ENCODE peak calls at places on chromosomes 7 and 10, in four cellular contexts. U, D, K and W are unnamed samples.

GRCh38 chr7:157009778-157010587 is 480 bp downstream of the MNX1 start:
- DNase-seq in U (no peak), K (peak; percentile 72), D (no peak), W (no peak)

GRCh38 chr7:106737202-106737562 is 76.2 kb upstream of the CCDC71L start:
- DNase-seq in K (no peak), U (no peak), D (no peak), W (no peak)

GRCh38 chr7:19754521-19755116 is 18.8 kb downstream of the TMEM196 start:
- DNase-seq in U (no peak), K (no peak), D (no peak), W (no peak)

GRCh38 chr10:23191764-23192395 is at the start of gene PTF1A:
- DNase-seq in K (no peak), U (no peak), D (no peak), W (no peak)

GRCh38 chr7:31108097-31108657 is 56.1 kb downstream of the ADCYAP1R1 start:
- DNase-seq in D (no peak), K (no peak), U (no peak), W (no peak)

GRCh38 chr7:99030951-99031350 is 113.0 kb downstream of the SMURF1 start:
- DNase-seq in D (peak; percentile 69), K (no peak), U (no peak), W (no peak)

GRCh38 chr7:151051108-151051507 is 2.8 kb downstream of the ASIC3 start:
- DNase-seq in U (peak; percentile 69), K (no peak), D (no peak), W (peak; percentile 59)

GRCh38 chr10:1609596-1609995 is 127.7 kb downstream of the ADARB2 start:
- DNase-seq in D (no peak), K (no peak), U (no peak), W (no peak)

GRCh38 chr7:100607111-100607510 is 4.9 kb downstream of the PCOLCE start:
- DNase-seq in D (no peak), K (no peak), U (no peak), W (no peak)

GRCh38 chr7:30845426-30846135 is 66.1 kb upstream of the AQP1 start:
- DNase-seq in U (peak; percentile 53), D (peak; percentile 71), K (peak; percentile 65), W (peak; percentile 90)

GRCh38 chr7:149731207-149731955 is 42.0 kb downstream of the ZNF467 start:
- DNase-seq in U (no peak), K (peak; percentile 70), D (peak; percentile 14), W (no peak)

GRCh38 chr7:124840435-124840834 is 74.8 kb upstream of the GPR37 start:
- DNase-seq in U (no peak), D (no peak), K (no peak), W (no peak)

GRCh38 chr7:27175005-27175625 is 995 bp upstream of the HOXA10 start:
- DNase-seq in D (peak; percentile 37), K (peak; percentile 34), U (no peak), W (peak; percentile 16)

GRCh38 chr10:22325272-22325947 is 4.5 kb downstream of the BMI1 start:
- DNase-seq in D (peak; percentile 55), K (peak; percentile 93), U (peak; percentile 77), W (no peak)

GRCh38 chr7:79286181-79286580 is 167.3 kb downstream of the MAGI2 start:
- DNase-seq in D (no peak), K (no peak), U (no peak), W (no peak)

GRCh38 chr10:61825617-61826016 is 75.9 kb upstream of the ARID5B start:
- DNase-seq in D (no peak), U (no peak), K (no peak), W (no peak)

GRCh38 chr7:131249483-131249882 is 78.2 kb upstream of the MKLN1 start:
- DNase-seq in D (no peak), K (no peak), U (no peak), W (no peak)

GRCh38 chr7:131250331-131250730 is 77.3 kb upstream of the MKLN1 start:
- DNase-seq in U (no peak), K (no peak), D (no peak), W (no peak)

GRCh38 chr7:131251371-131251770 is 76.3 kb upstream of the MKLN1 start:
- DNase-seq in U (no peak), K (no peak), D (no peak), W (no peak)

GRCh38 chr7:131252976-131253375 is 74.7 kb upstream of the MKLN1 start:
- DNase-seq in U (no peak), K (no peak), D (no peak), W (no peak)

GRCh38 chr7:131249003-131249402 is 78.7 kb upstream of the MKLN1 start:
- DNase-seq in K (no peak), U (peak; percentile 27), D (peak; percentile 83), W (peak; percentile 50)
- H3K27ac ChIP-seq in K (no peak overlapping the region), U (no peak overlapping the region), D (no peak overlapping the region), W (no peak overlapping the region)

GRCh38 chr10:102410427-102411073 is 8.0 kb downstream of the PSD start:
- DNase-seq in D (no peak), K (no peak), U (no peak), W (peak; percentile 39)

GRCh38 chr10:102409604-102410426 is 8.8 kb downstream of the PSD start:
- DNase-seq in D (no peak), U (no peak), K (no peak), W (no peak)

GRCh38 chr10:102408081-102408727 is 10.4 kb downstream of the PSD start:
- DNase-seq in K (no peak), D (no peak), U (no peak), W (no peak)

GRCh38 chr10:102407641-102407943 is 11.0 kb downstream of the PSD start:
- DNase-seq in U (no peak), K (no peak), D (no peak), W (no peak)

GRCh38 chr10:102408728-102409603 is 9.6 kb downstream of the PSD start:
- DNase-seq in U (no peak), D (no peak), K (peak; percentile 82), W (peak; percentile 90)
- H3K27ac ChIP-seq in U (no peak overlapping the region), D (no peak overlapping the region), K (peak overlapping the region; percentile 36), W (peak overlapping the region; percentile 79)

GRCh38 chr7:71558806-71559205 is 426.9 kb downstream of the GALNT17 start:
- DNase-seq in D (no peak), K (no peak), U (no peak), W (no peak)
- H3K27ac ChIP-seq in D (no peak overlapping the region), K (no peak overlapping the region), U (no peak overlapping the region), W (no peak overlapping the region)

DNA sequence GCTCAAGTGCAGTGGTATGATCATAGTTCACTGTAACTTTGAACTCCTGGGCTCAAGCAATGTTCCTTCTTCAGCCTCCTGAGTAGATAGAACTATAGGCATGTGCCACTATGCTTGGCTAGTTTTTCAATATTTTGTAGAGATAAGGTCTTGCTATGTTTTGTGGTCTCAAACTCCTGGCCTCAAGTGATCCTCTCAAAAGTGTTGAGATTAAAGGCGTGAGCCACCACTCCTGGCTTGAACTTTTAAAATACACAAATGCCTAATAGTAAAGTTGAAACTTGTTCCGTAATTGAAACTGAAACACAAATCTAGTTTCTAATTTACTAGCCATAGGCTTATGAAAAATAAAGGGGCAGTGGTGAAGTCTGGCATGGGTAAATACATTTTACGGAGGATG is 65.7 kb downstream of the AP3M1 start:
- DNase-seq in U (no peak), D (no peak), K (no peak), W (no peak)
- H3K27ac ChIP-seq in U (no peak overlapping the region), D (no peak overlapping the region), K (no peak overlapping the region), W (no peak overlapping the region)

GRCh38 chr10:129467346-129468119 is 492 bp downstream of the MGMT start:
- DNase-seq in U (no peak), D (no peak), K (no peak), W (no peak)

GRCh38 chr10:129468187-129468586 is 1.1 kb downstream of the MGMT start:
- DNase-seq in K (peak; percentile 64), D (no peak), U (no peak), W (no peak)

GRCh38 chr10:129464251-129464650 is 2.8 kb upstream of the MGMT start:
- DNase-seq in U (no peak), K (peak; percentile 70), D (no peak), W (no peak)

GRCh38 chr10:129466703-129467345 is at the start of gene MGMT:
- DNase-seq in U (peak; percentile 98), D (peak; percentile 95), K (peak; percentile 99), W (peak; percentile 89)

DNA sequence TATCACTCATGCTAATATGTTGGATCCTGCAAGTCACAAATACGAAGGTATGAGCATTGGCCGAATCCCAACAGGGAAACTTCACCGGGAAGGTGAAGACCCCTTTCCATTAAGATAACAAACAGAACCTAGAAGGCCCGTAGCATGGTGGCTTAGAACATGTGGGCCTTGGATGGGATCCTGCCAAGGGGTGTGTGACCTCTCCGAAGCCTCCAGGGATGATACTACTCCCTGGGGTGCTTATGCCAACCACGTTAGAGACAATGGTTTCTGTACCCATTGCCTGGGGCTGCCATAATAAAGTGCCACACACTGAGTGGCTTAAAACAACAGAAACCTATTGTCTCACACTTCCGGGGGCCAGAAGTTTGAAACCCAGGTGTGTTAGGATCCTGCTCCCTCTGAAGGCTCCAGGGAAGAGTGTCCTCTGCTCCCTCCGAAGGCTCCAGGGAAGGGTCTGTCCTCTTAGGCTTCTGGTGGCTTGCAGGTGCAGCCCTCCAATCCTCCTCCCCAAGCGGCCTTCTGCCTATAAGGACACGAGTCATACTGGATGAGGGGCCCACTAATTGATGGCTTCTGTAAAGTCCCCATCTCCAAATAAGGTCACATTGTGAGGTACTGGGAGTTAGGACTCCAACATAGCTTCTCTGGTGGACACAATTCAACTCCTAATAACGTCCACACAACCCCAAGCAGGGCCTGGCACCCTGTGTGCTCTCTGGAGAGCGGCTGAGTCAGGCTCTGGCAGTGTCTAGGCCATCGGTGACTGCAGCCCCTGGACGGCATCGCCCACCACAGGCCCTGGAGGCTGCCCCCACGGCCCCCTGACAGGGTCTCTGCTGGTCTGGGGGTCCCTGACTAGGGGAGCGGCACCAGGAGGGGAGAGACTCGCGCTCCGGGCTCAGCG is 992 bp upstream of the MGMT start:
- DNase-seq in D (no peak), K (peak; percentile 78), U (no peak), W (no peak)
- H3K27ac ChIP-seq in D (peak overlapping the region; percentile 81), K (peak overlapping the region; percentile 90), U (peak overlapping the region; percentile 83), W (peak overlapping the region; percentile 84)

DNA sequence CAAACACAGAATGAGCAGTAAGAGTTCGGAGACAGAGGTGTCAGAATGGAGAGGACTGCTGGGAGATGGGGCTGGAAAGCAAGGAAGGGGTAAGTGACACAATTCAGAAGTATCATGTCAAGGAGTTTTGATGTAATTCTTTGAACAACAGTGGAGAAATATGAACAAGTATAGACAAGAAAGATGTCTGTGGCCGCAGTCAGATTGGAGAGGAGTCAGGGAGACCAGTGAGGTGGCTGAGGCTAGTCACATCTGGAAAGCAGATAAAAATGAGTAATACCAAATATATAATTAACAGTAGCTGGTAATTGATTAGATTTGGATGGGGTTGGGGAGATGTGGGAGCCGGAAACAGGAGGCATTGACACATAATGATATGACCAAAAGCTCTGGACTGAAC is 540.9 kb downstream of the SUGCT start:
- DNase-seq in U (no peak), D (no peak), K (no peak), W (no peak)
- H3K27ac ChIP-seq in U (no peak overlapping the region), D (no peak overlapping the region), K (no peak overlapping the region), W (no peak overlapping the region)

DNA sequence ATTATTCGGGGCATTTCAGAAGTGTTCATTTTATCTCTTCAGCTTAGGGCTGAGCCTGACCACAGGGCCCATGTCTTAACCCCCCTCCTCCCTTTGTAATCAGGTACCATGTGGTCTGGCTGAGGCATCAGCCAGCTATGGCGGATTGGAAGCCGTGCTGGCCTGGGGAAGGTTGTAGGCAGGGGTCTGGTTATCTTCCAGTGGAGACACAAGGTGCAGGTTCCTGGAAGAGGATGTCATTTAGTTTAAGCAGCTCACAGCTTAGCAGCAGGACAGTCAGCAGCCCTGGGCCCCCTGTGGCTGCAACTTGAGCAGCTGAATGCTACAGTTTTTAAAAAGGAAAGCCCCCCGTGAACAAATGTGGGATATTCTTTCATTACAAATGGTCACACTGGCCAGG is 22.1 kb downstream of the BAG3 start:
- DNase-seq in K (no peak), D (no peak), U (no peak), W (no peak)
- H3K27ac ChIP-seq in K (no peak overlapping the region), D (no peak overlapping the region), U (no peak overlapping the region), W (no peak overlapping the region)